ENCODE peak calls at places on chromosomes 4 and X, in ten cellular contexts. V is ovary, U is OCI-LY7, J is astrocyte, C is PC-3, H is aorta, L is adrenal gland, A is tibial artery, N is upper lobe of right lung, E is cardiac muscle cell. W is an unnamed sample.

GRCh38 chrX:15242899-15243555 is 26.9 kb downstream of the ASB9 start:
- DNase-seq in V (no peak), C (peak; percentile 76), H (no peak), N (no peak), U (peak; percentile 20), A (no peak), E (peak; percentile 68), J (peak; percentile 22), L (peak; percentile 51), W (no peak)

GRCh38 chrX:6660567-6661252 is 125.8 kb upstream of the VCX3A start:
- DNase-seq in A (no peak), E (no peak), J (no peak), L (no peak), N (no peak), V (no peak), H (no peak), U (no peak), C (no peak), W (no peak)

GRCh38 chrX:153781428-153782047 is 697 bp downstream of the SRPK3 start:
- DNase-seq in N (no peak), L (no peak), H (no peak), U (no peak), A (no peak), C (no peak), J (no peak), E (no peak), V (no peak), W (no peak)

GRCh38 chrX:136176399-136176825 is 29.1 kb downstream of the FHL1 start:
- DNase-seq in H (no peak), E (peak; percentile 93), J (peak; percentile 87), N (no peak), C (peak; percentile 37), A (peak; percentile 44), U (no peak), V (peak; percentile 33), L (peak; percentile 60), W (no peak)

GRCh38 chr4:119059221-119059620 is 76.4 kb upstream of the MYOZ2 start:
- DNase-seq in C (no peak), L (no peak), U (no peak), J (no peak), V (no peak), N (no peak), A (no peak), H (no peak), E (no peak), W (no peak)

GRCh38 chr4:67134616-67135015 is 410.7 kb downstream of the CENPC start:
- DNase-seq in C (no peak), H (no peak), J (no peak), N (no peak), A (no peak), E (no peak), U (no peak), V (no peak), L (no peak), W (no peak)

GRCh38 chr4:21347142-21347541 is 601.4 kb downstream of the KCNIP4 start:
- DNase-seq in N (no peak), U (no peak), C (no peak), L (no peak), A (no peak), V (no peak), H (no peak), J (no peak), E (no peak), W (no peak)

GRCh38 chrX:13216139-13216538 is 103.7 kb downstream of the ATXN3L start:
- DNase-seq in J (peak; percentile 58), L (no peak), H (no peak), V (no peak), N (no peak), E (no peak), A (no peak), C (no peak), U (no peak), W (no peak)

GRCh38 chr4:139416073-139416673 is 37.7 kb upstream of the RAB33B start:
- DNase-seq in L (peak; percentile 19), H (no peak), V (no peak), N (no peak), E (peak; percentile 77), A (no peak), J (peak; percentile 23), C (peak; percentile 34), U (peak; percentile 67), W (no peak)

GRCh38 chrX:85980286-85980685 is 67.1 kb downstream of the CHM start:
- DNase-seq in H (no peak), V (no peak), N (no peak), A (no peak), U (no peak), L (no peak), E (no peak), J (no peak), C (no peak), W (no peak)

GRCh38 chrX:26851981-26852380 is 611.2 kb downstream of the PPP4R3C start:
- DNase-seq in L (no peak), J (no peak), C (peak; percentile 1), V (no peak), E (no peak), N (no peak), H (no peak), U (no peak), A (no peak), W (no peak)

GRCh38 chr4:75741027-75741426 is 16.6 kb downstream of the USO1 start:
- DNase-seq in J (no peak), H (no peak), L (no peak), N (no peak), E (no peak), U (no peak), V (no peak), A (no peak), C (peak; percentile 39), W (no peak)

GRCh38 chr4:75745192-75745591 is 20.8 kb downstream of the USO1 start:
- DNase-seq in A (no peak), J (peak; percentile 54), V (no peak), N (no peak), U (no peak), E (peak; percentile 81), C (no peak), L (no peak), H (no peak), W (no peak)

GRCh38 chr4:75742451-75742850 is 18.1 kb downstream of the USO1 start:
- DNase-seq in J (no peak), C (no peak), L (no peak), U (no peak), N (no peak), E (no peak), A (no peak), V (no peak), H (no peak), W (no peak)

DNA sequence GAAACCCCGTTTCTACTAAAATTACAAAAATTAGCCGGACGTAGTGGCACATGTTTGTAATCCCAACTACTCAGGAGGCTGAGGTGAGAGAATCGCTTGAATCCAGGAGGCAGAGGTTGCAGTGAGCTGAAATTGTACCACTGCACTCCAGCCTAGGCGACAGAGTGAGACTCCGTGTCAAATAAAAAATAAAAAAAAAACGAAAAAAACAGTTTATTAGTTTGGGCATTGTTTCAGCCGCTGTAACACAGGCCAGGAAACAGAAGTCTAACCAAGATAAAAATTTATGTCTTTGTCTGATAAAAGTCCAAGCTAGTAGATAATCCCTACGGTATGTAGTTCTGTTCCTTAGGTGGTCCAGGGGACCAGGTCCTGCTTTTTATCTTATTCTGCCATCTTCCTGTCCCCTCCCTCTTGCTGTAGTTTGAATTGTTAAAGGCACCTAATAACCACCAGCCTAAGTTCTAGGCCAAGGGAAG is 21.4 kb downstream of the USO1 start:
- DNase-seq in H (no peak), V (no peak), U (no peak), J (no peak), C (no peak), E (no peak), A (no peak), N (no peak), L (no peak), W (no peak)
- H3K27ac ChIP-seq in H (no peak overlapping the region), V (no peak overlapping the region), U (no peak overlapping the region), J (no peak overlapping the region), C (no peak overlapping the region), E (peak overlapping the region; percentile 83), A (no peak overlapping the region), N (no peak overlapping the region), L (peak overlapping the region; percentile 25), W (peak overlapping the region; percentile 63)

GRCh38 chr4:40865696-40866095 is 115.9 kb downstream of the NSUN7 start:
- DNase-seq in C (peak; percentile 4), A (no peak), E (no peak), L (no peak), H (no peak), N (no peak), U (no peak), V (no peak), J (peak; percentile 44), W (no peak)
- H3K4me1 ChIP-seq in C (no peaks in the 10 kb centered on the region), A (no peaks in the 10 kb centered on the region), E (no peaks in the 10 kb centered on the region), L (no peaks in the 10 kb centered on the region), H (no peaks in the 10 kb centered on the region), N (no peaks in the 10 kb centered on the region), U (no peaks in the 10 kb centered on the region), V (no peaks in the 10 kb centered on the region), J (peaks cover 4% of the 10 kb centered on the region), W (no peaks in the 10 kb centered on the region)

DNA sequence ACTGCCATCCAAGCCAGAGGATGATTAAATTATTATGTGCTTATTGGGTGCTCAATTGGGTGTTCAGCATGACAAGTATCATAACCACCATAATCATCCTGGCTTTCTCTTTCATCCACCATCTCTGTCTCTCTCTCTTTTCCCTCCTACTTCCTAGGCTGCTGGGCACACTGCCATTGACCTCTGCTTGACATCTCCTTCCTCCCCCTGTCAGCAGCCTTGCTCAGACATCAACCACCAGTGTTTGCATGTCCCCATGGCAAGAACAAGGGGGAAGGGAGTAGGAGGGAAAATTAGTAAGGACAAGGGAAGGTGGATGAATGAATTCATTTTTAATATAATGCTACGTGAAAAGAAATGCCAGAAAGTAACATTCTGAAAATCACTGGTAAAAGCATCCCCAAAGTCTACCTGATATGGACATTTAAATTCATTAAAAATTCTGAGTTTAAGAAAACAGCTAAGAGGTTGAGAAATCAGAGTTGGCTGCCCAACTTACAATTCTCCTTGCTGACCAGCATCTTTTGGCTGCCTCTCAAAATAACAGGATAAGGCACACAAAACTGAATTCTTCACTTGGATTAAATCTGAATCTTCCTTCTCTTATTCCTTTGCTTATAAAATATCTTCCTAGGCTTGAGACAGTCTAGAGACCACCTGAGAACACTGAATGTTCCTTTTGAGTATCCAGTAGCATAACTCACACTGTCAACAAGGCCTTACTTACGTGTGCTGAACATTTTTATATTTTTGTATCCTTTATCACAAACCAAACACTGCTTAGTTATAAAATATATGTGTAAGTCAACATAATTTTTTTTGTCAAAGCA is 48.5 kb downstream of the SNCA start:
- DNase-seq in N (no peak), L (peak; percentile 5), J (peak; percentile 34), A (peak; percentile 30), E (peak; percentile 95), U (no peak), H (peak; percentile 69), C (no peak), V (peak; percentile 33), W (no peak)
- H3K27ac ChIP-seq in N (no peak overlapping the region), L (no peak overlapping the region), J (no peak overlapping the region), A (no peak overlapping the region), E (peak overlapping the region; percentile 52), U (no peak overlapping the region), H (no peak overlapping the region), C (no peak overlapping the region), V (peak overlapping the region; percentile 3), W (no peak overlapping the region)

DNA sequence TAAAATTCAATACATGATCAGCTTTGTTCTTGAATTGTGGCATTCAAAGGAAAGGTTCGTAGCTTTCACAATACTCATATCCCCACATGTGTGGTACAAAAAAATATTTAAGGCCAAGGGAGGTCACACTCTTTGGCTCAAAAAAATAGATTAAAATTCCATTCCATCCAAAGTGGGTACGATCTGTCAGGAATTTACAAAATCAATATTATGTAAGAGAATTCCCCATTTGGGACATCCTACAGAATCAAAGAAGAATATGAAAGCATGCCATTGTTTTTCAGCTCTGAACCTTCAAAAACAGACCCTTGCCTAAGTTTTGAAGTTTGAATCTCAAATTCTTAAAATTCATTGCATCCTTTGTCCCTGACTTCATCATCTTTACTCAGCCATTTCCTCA is 85.8 kb downstream of the MID1 start:
- DNase-seq in J (no peak), U (no peak), L (no peak), E (peak; percentile 19), V (no peak), A (no peak), N (no peak), H (no peak), C (no peak), W (no peak)
- H3K4me1 ChIP-seq in J (peaks cover 2% of the 10 kb centered on the region), U (no peaks in the 10 kb centered on the region), L (no peaks in the 10 kb centered on the region), E (no peaks in the 10 kb centered on the region), V (no peaks in the 10 kb centered on the region), A (no peaks in the 10 kb centered on the region), N (no peaks in the 10 kb centered on the region), H (no peaks in the 10 kb centered on the region), C (peaks cover 4% of the 10 kb centered on the region), W (no peaks in the 10 kb centered on the region)

W was measured in left lung.